ENCODE peak calls at places on chromosomes 4 and X, in four cellular contexts. F is lower leg skin, G is AG04450, K is hepatocyte. Z is an unnamed sample.

GRCh38 chr4:123564758-123565346 is 168.3 kb downstream of the SPRY1 start:
- DNase-seq in K (peak; percentile 83), F (no peak), G (peak; percentile 27), Z (no peak)

GRCh38 chrX:39261446-39262147 is 460.3 kb downstream of the MID1IP1 start:
- DNase-seq in F (no peak), G (no peak), K (peak; percentile 52), Z (no peak)

GRCh38 chr4:129064717-129065116 is 28.6 kb downstream of the SCLT1 start:
- DNase-seq in G (peak; percentile 8), K (no peak), F (no peak), Z (peak; percentile 83)

GRCh38 chr4:42280327-42281095 is 116.8 kb upstream of the SHISA3 start:
- DNase-seq in F (no peak), K (peak; percentile 37), G (no peak), Z (no peak)

GRCh38 chrX:49762175-49762704 is 66.5 kb upstream of the PAGE1 start:
- DNase-seq in F (no peak), K (no peak), G (no peak), Z (no peak)

GRCh38 chr4:109559625-109559982 is 442 bp upstream of the MCUB start:
- DNase-seq in K (no peak), G (no peak), F (no peak), Z (no peak)

GRCh38 chr4:48017108-48017527 is 546 bp downstream of the NIPAL1 start:
- DNase-seq in F (peak; percentile 28), K (peak; percentile 91), G (no peak), Z (peak; percentile 16)

GRCh38 chrX:119984652-119985051 is 41.1 kb upstream of the NKAP start:
- DNase-seq in K (no peak), F (no peak), G (no peak), Z (no peak)

GRCh38 chrX:65997978-65998717 is 41.7 kb downstream of the VSIG4 start:
- DNase-seq in G (no peak), K (no peak), F (no peak), Z (no peak)

GRCh38 chr4:67744561-67745283 is 9.5 kb downstream of the GNRHR start:
- DNase-seq in G (no peak), F (no peak), K (no peak), Z (no peak)

GRCh38 chr4:73381214-73381613 is 22.9 kb upstream of the ALB start:
- DNase-seq in G (no peak), K (no peak), F (no peak), Z (no peak)

GRCh38 chr4:184400375-184400870 is 73.9 kb downstream of the IRF2 start:
- DNase-seq in G (peak; percentile 75), K (no peak), F (no peak), Z (peak; percentile 94)

DNA sequence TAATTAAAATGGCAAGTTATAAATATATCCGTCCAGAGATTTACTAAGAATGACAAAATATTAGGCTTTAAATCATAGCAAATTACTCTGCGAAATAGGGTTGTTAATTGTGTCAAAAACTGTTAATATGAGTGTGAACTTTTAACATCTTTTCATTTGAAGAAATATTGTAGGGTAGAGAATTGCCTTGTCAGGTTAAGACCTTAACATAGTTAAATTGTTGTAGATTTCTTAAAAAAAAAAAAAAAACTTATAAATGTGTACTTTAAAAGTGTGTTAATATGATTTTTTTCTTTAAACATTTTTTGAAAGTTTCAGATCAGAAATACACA is 107.7 kb upstream of the TLR2 start:
- DNase-seq in F (no peak), G (no peak), K (no peak), Z (no peak)
- TF ChIP-seq CTCF in F (no peak), G (no peak), K (no peak), Z (no peak)

DNA sequence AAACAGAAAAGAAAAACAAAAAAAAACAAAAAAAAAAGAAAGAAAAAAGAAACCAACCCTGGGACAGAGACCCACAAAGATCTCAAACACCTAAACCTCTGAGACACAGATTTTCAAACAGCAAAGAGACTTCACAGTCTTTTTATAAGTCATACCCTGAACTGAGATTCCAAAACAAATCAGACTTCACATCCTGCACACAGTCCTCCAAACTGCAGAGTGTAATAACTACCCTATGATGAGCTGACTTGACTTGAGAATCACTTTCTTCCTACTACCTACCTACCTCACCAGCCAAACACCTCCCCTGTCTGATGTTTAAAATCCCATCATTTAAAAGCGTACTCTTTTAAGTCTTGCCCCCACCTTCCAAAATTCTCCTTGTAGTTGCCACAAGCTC is 25.2 kb upstream of the GLOD5 start:
- DNase-seq in F (no peak), K (no peak), G (no peak), Z (no peak)
- H3K4me3 ChIP-seq in F (no peak overlapping the region), K (no peak overlapping the region), G (no peak overlapping the region), Z (peak overlapping the region; percentile 55)

GRCh38 chr4:149370002-149370401 is 445.6 kb downstream of the IQCM start:
- DNase-seq in K (no peak), G (no peak), F (no peak), Z (no peak)

GRCh38 chr4:149371021-149371420 is 444.6 kb downstream of the IQCM start:
- DNase-seq in G (peak; percentile 23), K (peak; percentile 72), F (no peak), Z (peak; percentile 47)
- TF ChIP-seq CTCF in G (peak; percentile 62), K (peak; percentile 46), F (no peak), Z (peak; percentile 47)

GRCh38 chrX:30147996-30148643 is 67.2 kb upstream of the MAGEB2 start:
- DNase-seq in K (no peak), G (no peak), F (no peak), Z (no peak)
- H3K4me3 ChIP-seq in K (no peak overlapping the region), G (no peak overlapping the region), F (no peak overlapping the region), Z (no peak overlapping the region)

GRCh38 chr4:76952071-76952470 is 2.5 kb downstream of the SEPTIN11 start:
- DNase-seq in K (no peak), G (no peak), F (no peak), Z (no peak)
- TF ChIP-seq CTCF in K (no peak), G (no peak), F (no peak), Z (no peak)